ENCODE peak calls at places on chromosomes 16 and 17, in ten cellular contexts. J, W, L, E, Q, G, M, B, D and P are unnamed samples.

GRCh38 chr16:63530208-63530607 is 1494.0 kb upstream of the CDH8 start:
- DNase-seq in J (no peak), W (no peak), L (no peak), E (no peak), Q (no peak), G (peak), M (no peak), B (no peak), D (no peak), P (no peak)

GRCh38 chr17:74176546-74177001 is 26.9 kb upstream of the RPL38 start:
- DNase-seq in J (peak), W (no peak), L (no peak), E (no peak), Q (no peak), G (peak), M (peak), B (peak), D (peak), P (peak)

GRCh38 chr16:69223882-69224281 is 36.9 kb downstream of the SNTB2 start:
- DNase-seq in J (no peak), W (no peak), L (no peak), E (no peak), Q (no peak), G (no peak), M (no peak), B (no peak), D (no peak), P (no peak)

GRCh38 chr16:3971706-3972105 is 91.2 kb upstream of the CREBBP start:
- DNase-seq in J (no peak), W (no peak), L (no peak), E (no peak), Q (no peak), G (no peak), M (no peak), B (no peak), D (no peak), P (no peak)

GRCh38 chr17:55175788-55176425 is 88.9 kb upstream of the HLF start:
- DNase-seq in J (no peak), W (no peak), L (no peak), E (no peak), Q (no peak), G (no peak), M (no peak), B (no peak), D (no peak), P (no peak)

GRCh38 chr16:68825427-68825826 is 17.9 kb upstream of the TANGO6 start:
- DNase-seq in J (no peak), W (no peak), L (no peak), E (no peak), Q (no peak), G (no peak), M (no peak), B (peak), D (no peak), P (no peak)

GRCh38 chr16:25027781-25028180 is 12.6 kb upstream of the ARHGAP17 start:
- DNase-seq in J (no peak), W (no peak), L (no peak), E (no peak), Q (no peak), G (no peak), M (no peak), B (no peak), D (no peak), P (no peak)

GRCh38 chr17:41657164-41657754 is 31.4 kb upstream of the EIF1 start:
- DNase-seq in J (no peak), W (no peak), L (no peak), E (no peak), Q (no peak), G (no peak), M (no peak), B (no peak), D (no peak), P (peak)

GRCh38 chr17:49051269-49051668 is 54.1 kb downstream of the IGF2BP1 start:
- DNase-seq in J (no peak), W (no peak), L (no peak), E (no peak), Q (no peak), G (no peak), M (no peak), B (no peak), D (no peak), P (no peak)

GRCh38 chr16:53743149-53743566 is 39.2 kb downstream of the FTO start:
- DNase-seq in J (no peak), W (no peak), L (no peak), E (no peak), Q (no peak), G (peak), M (peak), B (peak), D (no peak), P (no peak)

GRCh38 chr17:7560172-7561027 is 1.3 kb upstream of the SENP3 start:
- DNase-seq in J (peak), W (no peak), L (no peak), E (no peak), Q (peak), G (peak), M (no peak), B (peak), D (peak), P (no peak)

GRCh38 chr16:86680661-86681439 is 102.5 kb downstream of the FOXL1 start:
- DNase-seq in J (no peak), W (no peak), L (no peak), E (no peak), Q (peak), G (no peak), M (no peak), B (no peak), D (no peak), P (no peak)

GRCh38 chr16:86681440-86681838 is 103.1 kb downstream of the FOXL1 start:
- DNase-seq in J (no peak), W (no peak), L (no peak), E (no peak), Q (peak), G (no peak), M (no peak), B (no peak), D (no peak), P (no peak)

GRCh38 chr16:86679490-86679889 is 101.1 kb downstream of the FOXL1 start:
- DNase-seq in J (no peak), W (no peak), L (no peak), E (no peak), Q (no peak), G (no peak), M (no peak), B (no peak), D (no peak), P (no peak)

GRCh38 chr16:86682219-86682904 is 104.0 kb downstream of the FOXL1 start:
- DNase-seq in J (no peak), W (no peak), L (no peak), E (no peak), Q (peak), G (no peak), M (no peak), B (no peak), D (no peak), P (no peak)

GRCh38 chr16:86680137-86680536 is 101.8 kb downstream of the FOXL1 start:
- DNase-seq in J (no peak), W (no peak), L (no peak), E (no peak), Q (peak), G (no peak), M (no peak), B (no peak), D (no peak), P (no peak)
- TF ChIP-seq POLR2AphosphoS5 in J (no peak), W (no peak), L (no peak), E (no peak), Q (no peak), G (no peak), M (no peak), B (no peak), D (no peak), P (no peak)

GRCh38 chr17:60156746-60157145 is 7.0 kb downstream of the CA4 start:
- DNase-seq in J (no peak), W (no peak), L (no peak), E (no peak), Q (no peak), G (no peak), M (no peak), B (no peak), D (no peak), P (no peak)

GRCh38 chr17:60160829-60161501 is 11.2 kb downstream of the CA4 start:
- DNase-seq in J (no peak), W (no peak), L (no peak), E (no peak), Q (no peak), G (peak), M (no peak), B (no peak), D (peak), P (no peak)

GRCh38 chr17:60157487-60158040 is 7.8 kb downstream of the CA4 start:
- DNase-seq in J (no peak), W (no peak), L (no peak), E (no peak), Q (no peak), G (peak), M (no peak), B (no peak), D (peak), P (no peak)

GRCh38 chr17:60159479-60159866 is 9.7 kb downstream of the CA4 start:
- DNase-seq in J (no peak), W (no peak), L (no peak), E (no peak), Q (no peak), G (no peak), M (no peak), B (no peak), D (no peak), P (no peak)

GRCh38 chr17:60158751-60159478 is 9.1 kb downstream of the CA4 start:
- DNase-seq in J (no peak), W (no peak), L (no peak), E (no peak), Q (no peak), G (peak), M (no peak), B (no peak), D (peak), P (no peak)
- H3K4me3 ChIP-seq in J (no peak), W (no peak), L (no peak), E (no peak), Q (no peak), G (peak), M (no peak), B (no peak), D (no peak), P (no peak)

GRCh38 chr16:5918553-5919127 is 821.0 kb upstream of the EEF2KMT start:
- DNase-seq in J (no peak), W (no peak), L (no peak), E (no peak), Q (no peak), G (peak), M (no peak), B (peak), D (peak), P (no peak)
- H3K27ac ChIP-seq in J (no peak), W (no peak), L (no peak), E (no peak), Q (no peak), G (no peak), M (no peak), B (peak), D (no peak), P (no peak)

GRCh38 chr16:85575910-85576309 is 37.2 kb upstream of the GSE1 start:
- DNase-seq in J (no peak), W (no peak), L (no peak), E (no peak), Q (no peak), G (no peak), M (no peak), B (no peak), D (no peak), P (no peak)

GRCh38 chr16:85573045-85573695 is 40.0 kb upstream of the GSE1 start:
- DNase-seq in J (no peak), W (no peak), L (no peak), E (no peak), Q (no peak), G (no peak), M (no peak), B (no peak), D (no peak), P (no peak)

GRCh38 chr16:85571813-85572619 is 41.1 kb upstream of the GSE1 start:
- DNase-seq in J (no peak), W (no peak), L (no peak), E (no peak), Q (no peak), G (no peak), M (no peak), B (peak), D (no peak), P (no peak)

GRCh38 chr16:85574672-85575475 is 38.2 kb upstream of the GSE1 start:
- DNase-seq in J (peak), W (no peak), L (no peak), E (no peak), Q (no peak), G (no peak), M (no peak), B (no peak), D (no peak), P (no peak)

GRCh38 chr16:85573696-85574641 is 39.2 kb upstream of the GSE1 start:
- DNase-seq in J (no peak), W (no peak), L (no peak), E (no peak), Q (peak), G (no peak), M (no peak), B (no peak), D (no peak), P (no peak)
- TF ChIP-seq POLR2AphosphoS5 in J (no peak), W (no peak), L (no peak), E (no peak), Q (peak), G (no peak), M (no peak), B (no peak), D (no peak), P (peak)

DNA sequence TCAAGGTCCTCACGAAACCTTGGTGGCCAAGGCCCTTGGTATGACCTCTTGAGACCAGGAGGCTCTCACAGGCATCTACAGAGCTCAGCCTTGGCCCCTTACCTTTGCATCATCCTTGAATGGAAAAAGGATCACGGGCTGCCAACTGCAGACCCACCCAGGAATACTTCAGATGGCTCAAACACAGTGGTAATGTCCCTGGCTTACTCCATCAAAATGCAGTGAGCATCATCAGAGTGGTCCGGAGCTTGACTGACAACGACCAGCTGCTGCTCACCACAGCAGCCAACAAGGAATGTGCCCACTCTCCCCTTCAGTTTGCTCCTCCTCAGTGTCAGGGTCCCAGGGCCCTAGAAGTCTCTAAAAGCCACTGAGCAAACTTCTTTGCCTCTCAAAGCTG is 17.6 kb upstream of the MYH3 start:
- DNase-seq in J (no peak), W (no peak), L (no peak), E (no peak), Q (no peak), G (no peak), M (no peak), B (no peak), D (no peak), P (no peak)
- H3K4me3 ChIP-seq in J (no peak), W (no peak), L (no peak), E (no peak), Q (no peak), G (no peak), M (no peak), B (no peak), D (no peak), P (no peak)